ENCODE peak calls at places on chromosomes 4 and X, in seven cellular contexts. Z, W, B, X, T, V and K are unnamed samples.

GRCh38 chr4:76275486-76276126 is 24.1 kb downstream of the FAM47E start:
- DNase-seq in W (no peak), X (no peak), Z (no peak), V (no peak), T (no peak), B (no peak), K (no peak)

GRCh38 chrX:24550166-24550565 is 85.1 kb downstream of the PDK3 start:
- DNase-seq in V (no peak), X (no peak), W (no peak), Z (no peak), B (no peak), T (no peak), K (no peak)

GRCh38 chrX:118565853-118566252 is 70.2 kb downstream of the DOCK11 start:
- DNase-seq in Z (no peak), W (no peak), V (no peak), T (no peak), B (no peak), X (no peak), K (no peak)

GRCh38 chrX:119602701-119603255 is 3.4 kb downstream of the NKRF start:
- DNase-seq in B (no peak), X (no peak), W (no peak), Z (no peak), T (no peak), V (no peak), K (no peak)

GRCh38 chrX:133959972-133960371 is 25.4 kb downstream of the GPC3 start:
- DNase-seq in Z (no peak), B (no peak), X (no peak), V (no peak), T (no peak), W (no peak), K (no peak)

GRCh38 chrX:119539872-119540271 is 25.3 kb downstream of the STEEP1 start:
- DNase-seq in V (no peak), X (no peak), Z (no peak), B (no peak), T (no peak), W (no peak), K (no peak)

GRCh38 chr4:4216668-4217067 is 10.1 kb downstream of the OTOP1 start:
- DNase-seq in B (no peak), W (no peak), X (no peak), T (no peak), V (no peak), Z (peak; percentile 41), K (no peak)

GRCh38 chr4:162015090-162015489 is 148.7 kb downstream of the FSTL5 start:
- DNase-seq in W (no peak), T (no peak), X (no peak), B (no peak), V (no peak), Z (peak; percentile 62), K (no peak)

GRCh38 chrX:85569691-85570090 is 190.2 kb upstream of the POF1B start:
- DNase-seq in V (no peak), T (no peak), B (no peak), W (no peak), Z (no peak), X (no peak), K (no peak)

GRCh38 chrX:100407784-100408642 is 2.1 kb downstream of the PCDH19 start:
- DNase-seq in Z (no peak), X (no peak), B (no peak), T (no peak), V (no peak), W (no peak), K (no peak)

GRCh38 chr4:81512945-81513584 is 41.4 kb upstream of the RASGEF1B start:
- DNase-seq in T (no peak), V (no peak), W (no peak), Z (no peak), B (no peak), X (no peak), K (no peak)

GRCh38 chrX:20139966-20140365 is 1.7 kb downstream of the EIF1AX start:
- DNase-seq in V (no peak), T (no peak), Z (peak; percentile 67), B (no peak), X (no peak), W (no peak), K (no peak)

GRCh38 chr4:177485528-177485927 is 43.3 kb upstream of the AGA start:
- DNase-seq in Z (peak; percentile 92), B (no peak), V (no peak), T (no peak), X (no peak), W (no peak), K (no peak)

GRCh38 chr4:76984788-76985211 is 35.2 kb downstream of the SEPTIN11 start:
- DNase-seq in X (no peak), W (no peak), Z (peak; percentile 100), T (no peak), V (peak; percentile 78), B (no peak), K (peak; percentile 91)

GRCh38 chr4:77795339-77795738 is 23.8 kb downstream of the CNOT6L start:
- DNase-seq in X (no peak), B (no peak), T (no peak), V (no peak), Z (no peak), W (no peak), K (no peak)

GRCh38 chr4:22410645-22411247 is 105.1 kb downstream of the ADGRA3 start:
- DNase-seq in X (no peak), T (no peak), V (no peak), Z (no peak), W (no peak), B (no peak), K (no peak)

GRCh38 chrX:86078650-86079049 is 31.3 kb upstream of the CHM start:
- DNase-seq in W (no peak), X (no peak), T (no peak), Z (no peak), V (no peak), B (no peak), K (no peak)

GRCh38 chr4:173450281-173450680 is 51.4 kb upstream of the SCRG1 start:
- DNase-seq in W (no peak), B (no peak), Z (peak; percentile 34), V (no peak), T (no peak), X (no peak), K (no peak)

GRCh38 chrX:10190367-10190766 is 33.6 kb downstream of the CLCN4 start:
- DNase-seq in W (no peak), X (peak; percentile 41), V (no peak), Z (peak; percentile 60), T (peak; percentile 26), B (no peak), K (peak; percentile 77)

GRCh38 chr4:113469926-113470325 is 291.6 kb downstream of the CAMK2D start:
- DNase-seq in X (no peak), W (no peak), V (no peak), Z (no peak), B (no peak), T (no peak), K (no peak)

DNA sequence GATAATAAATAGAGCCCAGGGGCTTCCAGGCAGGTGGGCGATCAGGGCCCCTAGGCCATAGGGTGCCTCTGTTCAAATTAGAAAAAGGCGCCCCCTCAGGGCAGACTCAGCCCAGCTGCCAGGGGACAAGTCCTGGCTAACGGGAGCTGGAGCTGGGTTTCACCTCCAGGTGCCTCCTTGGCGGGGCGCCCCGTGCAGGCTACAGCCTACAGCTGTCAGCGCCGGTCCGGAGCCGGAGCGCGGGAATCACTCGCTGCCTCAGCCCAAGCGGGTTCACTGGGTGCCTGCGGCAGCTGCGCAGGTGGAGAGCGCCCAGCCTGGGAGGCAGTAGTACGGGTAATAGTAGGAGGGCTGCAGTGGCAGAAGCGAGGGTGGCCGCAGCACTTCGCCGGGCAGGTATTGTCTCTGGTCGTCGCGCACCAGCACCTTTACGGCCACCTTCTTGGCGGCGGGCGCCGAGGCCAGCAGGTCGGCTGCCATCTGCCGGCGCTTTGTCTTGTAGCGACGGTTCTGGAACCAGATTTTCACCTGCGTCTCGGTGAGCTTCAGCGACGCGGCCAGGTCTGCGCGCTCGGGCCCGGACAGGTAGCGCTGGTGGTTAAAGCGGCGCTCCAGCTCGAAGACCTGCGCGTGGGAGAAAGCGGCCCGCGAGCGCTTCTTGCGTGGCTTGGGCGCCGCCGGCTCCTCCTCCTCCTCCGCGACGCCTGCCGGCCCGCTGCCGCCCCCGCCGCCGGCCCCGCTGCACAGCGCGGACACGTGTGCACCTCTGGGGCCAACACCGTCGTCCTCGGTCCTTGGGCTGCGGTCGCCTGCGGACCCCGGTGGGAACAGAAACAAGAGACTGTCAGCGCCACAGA is 2.4 kb downstream of the NKX3-2 start:
- DNase-seq in W (peak; percentile 70), T (peak; percentile 40), X (no peak), V (no peak), Z (no peak), B (no peak), K (no peak)
- H3K4me1 ChIP-seq in W (peaks cover 9% of the 10 kb centered on the region), T (no peaks in the 10 kb centered on the region), X (peaks cover 2% of the 10 kb centered on the region), V (peaks cover 40% of the 10 kb centered on the region), Z (peaks cover 6% of the 10 kb centered on the region), B (peaks cover 79% of the 10 kb centered on the region), K (peaks cover 1% of the 10 kb centered on the region)

GRCh38 chr4:180394730-180395129 is 1848.5 kb upstream of the TENM3 start:
- DNase-seq in B (no peak), T (no peak), W (no peak), V (no peak), Z (no peak), X (no peak), K (no peak)
- TF ChIP-seq CTCF in B (no peak), T (no peak), W (no peak), V (no peak), Z (no peak), X (no peak), K (no peak)

GRCh38 chrX:53261573-53261972 is 19.8 kb downstream of the IQSEC2 start:
- DNase-seq in B (no peak), T (no peak), X (no peak), V (no peak), W (no peak), Z (no peak), K (no peak)
- H3K27me3 ChIP-seq in B (no peaks in the 10 kb centered on the region), T (no peaks in the 10 kb centered on the region), X (no peaks in the 10 kb centered on the region), V (no peaks in the 10 kb centered on the region), W (no peaks in the 10 kb centered on the region), Z (no peaks in the 10 kb centered on the region), K (no peaks in the 10 kb centered on the region)

DNA sequence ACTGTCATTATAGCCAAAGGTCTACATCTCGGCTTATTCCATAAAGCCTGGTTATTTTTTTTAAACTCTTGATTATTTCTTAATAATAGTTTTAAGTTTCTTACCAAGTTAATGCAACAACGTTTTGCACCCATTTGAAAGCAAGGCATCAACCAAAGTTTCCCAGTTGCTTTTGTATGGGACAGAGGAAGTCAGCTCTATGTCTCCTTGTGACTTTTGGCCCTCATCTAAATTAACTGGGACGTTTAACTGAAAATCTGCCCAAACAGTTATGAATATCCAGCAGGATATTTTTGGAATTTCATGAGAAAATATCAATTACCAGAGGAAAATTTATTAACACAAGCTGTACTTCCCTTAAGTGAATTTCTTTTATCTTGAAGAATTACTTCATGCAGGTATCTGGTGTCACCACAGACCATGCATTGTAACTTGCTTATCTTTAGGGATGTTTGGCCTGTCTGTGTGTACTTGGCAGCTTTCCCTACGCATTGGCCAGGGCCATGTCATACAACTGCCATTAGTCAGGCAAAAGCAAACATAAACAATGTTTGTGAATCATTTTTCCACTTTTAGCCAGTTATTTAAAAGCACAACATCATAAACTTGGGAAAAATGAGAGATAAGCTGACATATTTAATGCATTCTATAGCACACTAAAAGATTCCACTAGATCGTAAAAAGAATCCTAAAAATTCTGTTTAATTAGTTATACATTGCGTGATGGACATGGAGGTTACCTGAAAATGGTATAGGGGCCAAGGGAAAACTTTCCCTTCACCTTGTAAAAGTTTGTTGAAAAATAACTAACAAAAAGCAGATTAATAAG is 101.4 kb upstream of the PDE5A start:
- DNase-seq in V (peak; percentile 84), X (no peak), W (no peak), B (peak; percentile 55), T (peak; percentile 35), Z (peak; percentile 97), K (peak; percentile 90)
- H3K4me1 ChIP-seq in V (peaks cover 69% of the 10 kb centered on the region), X (no peaks in the 10 kb centered on the region), W (no peaks in the 10 kb centered on the region), B (peaks cover 34% of the 10 kb centered on the region), T (peaks cover 28% of the 10 kb centered on the region), Z (peaks cover 60% of the 10 kb centered on the region), K (peaks cover 12% of the 10 kb centered on the region)